ENCODE peak calls at places on chromosomes 4 and X, in six cellular contexts. T is HL-60, R is heart left ventricle, G is Panc1, B is SK-N-SH, P is Peyer's patch. X is an unnamed sample.
A peak's percentile ranks its signal among the peaks of the same experiment; 100 is the strongest.

GRCh38 chrX:67721321-67721720 is 177.5 kb downstream of the AR start:
- DNase-seq in R (no peak), G (no peak), P (no peak), T (no peak), B (no peak), X (no peak)

GRCh38 chr4:111778543-111778942 is 366.7 kb upstream of the FAM241A start:
- DNase-seq in B (no peak), P (no peak), R (no peak), T (no peak), G (no peak), X (no peak)

GRCh38 chr4:138959421-138959820 is 56.2 kb upstream of the NOCT start:
- DNase-seq in G (no peak), P (no peak), R (no peak), B (no peak), T (peak; percentile 57), X (no peak)

GRCh38 chr4:126269106-126269505 is 954.4 kb downstream of the FAT4 start:
- DNase-seq in B (no peak), T (no peak), P (no peak), R (peak; percentile 34), G (no peak), X (no peak)

GRCh38 chr4:545612-546011 is 30.5 kb downstream of the TMEM271 start:
- DNase-seq in R (no peak), G (no peak), P (peak; percentile 6), T (no peak), B (no peak), X (no peak)

GRCh38 chr4:122639181-122639580 is 18.3 kb upstream of the IL21 start:
- DNase-seq in G (no peak), R (no peak), P (no peak), T (no peak), B (no peak), X (no peak)

GRCh38 chr4:85187106-85187505 is 220.6 kb upstream of the WDFY3 start:
- DNase-seq in R (no peak), P (no peak), T (no peak), B (no peak), G (no peak), X (no peak)

GRCh38 chrX:41909068-41909467 is 14.3 kb downstream of the CASK start:
- DNase-seq in P (no peak), T (no peak), B (no peak), R (no peak), G (no peak), X (no peak)

GRCh38 chr4:80225628-80226027 is 28.3 kb downstream of the PRDM8 start:
- DNase-seq in R (no peak), P (no peak), T (no peak), G (no peak), B (no peak), X (no peak)

GRCh38 chrX:13092455-13092941 is 48.1 kb upstream of the FAM9C start:
- DNase-seq in G (no peak), B (no peak), R (peak; percentile 28), T (peak; percentile 89), P (no peak), X (no peak)

GRCh38 chr4:139299536-139299935 is 1.8 kb upstream of the NAA15 start:
- DNase-seq in G (no peak), R (no peak), B (no peak), T (no peak), P (no peak), X (no peak)

GRCh38 chr4:138507527-138507926 is 265.4 kb upstream of the SLC7A11 start:
- DNase-seq in R (no peak), G (no peak), P (no peak), T (no peak), B (no peak), X (no peak)

GRCh38 chrX:131725001-131725654 is 181.3 kb downstream of the OR13H1 start:
- DNase-seq in P (no peak), G (no peak), R (no peak), T (no peak), B (no peak), X (no peak)

GRCh38 chr4:72375050-72375736 is 193.8 kb downstream of the ADAMTS3 start:
- DNase-seq in T (no peak), B (no peak), G (no peak), R (no peak), P (no peak), X (no peak)

GRCh38 chrX:119887721-119888425 is 7.8 kb upstream of the AKAP14 start:
- DNase-seq in B (peak; percentile 86), T (peak; percentile 17), P (peak; percentile 81), G (no peak), R (peak; percentile 43), X (no peak)
- TF ChIP-seq CTCF in B (peak; percentile 61), T (no peak), P (peak; percentile 50), G (peak; percentile 93), R (peak; percentile 53), X (peak; percentile 43)

GRCh38 chr4:102715057-102715456 is 45.7 kb downstream of the MANBA start:
- DNase-seq in R (no peak), G (no peak), B (no peak), P (no peak), T (no peak), X (no peak)
- TF ChIP-seq CTCF in R (peak; percentile 27), G (peak; percentile 13), B (peak; percentile 22), P (no peak), T (no peak), X (no peak)

GRCh38 chr4:159191989-159192388 is 89.1 kb downstream of the RAPGEF2 start:
- DNase-seq in G (no peak), B (no peak), T (no peak), P (no peak), R (no peak), X (no peak)
- TF ChIP-seq CTCF in G (peak; percentile 50), B (peak; percentile 74), T (no peak), P (peak; percentile 6), R (peak; percentile 32), X (no peak)

GRCh38 chrX:95762716-95763115 is 921.9 kb upstream of the DIAPH2 start:
- DNase-seq in B (no peak), G (no peak), R (no peak), P (no peak), T (no peak), X (no peak)
- TF ChIP-seq CTCF in B (peak; percentile 31), G (peak; percentile 22), R (no peak), P (no peak), T (no peak), X (no peak)

DNA sequence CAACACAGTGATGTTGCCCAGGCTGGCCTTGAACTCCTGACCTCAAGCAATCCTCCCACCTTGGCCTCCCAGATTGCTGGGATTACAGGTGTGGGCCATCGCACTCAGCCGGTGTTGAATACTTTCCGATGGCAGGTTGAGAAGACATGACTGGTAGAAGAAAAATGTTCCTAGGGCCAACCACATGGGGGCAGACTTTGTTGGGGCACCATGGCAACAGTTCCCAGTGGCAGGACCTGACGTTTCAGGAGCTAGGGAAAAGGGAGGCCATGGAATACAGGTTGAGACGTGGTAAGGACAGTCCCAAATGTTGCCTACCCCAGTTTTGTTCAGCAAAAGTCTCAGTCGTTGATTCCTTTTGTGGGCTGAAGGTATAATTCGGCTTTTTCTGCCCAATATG is 134.6 kb downstream of the ASMT start:
- DNase-seq in P (no peak), G (no peak), B (no peak), T (no peak), R (no peak), X (no peak)
- TF ChIP-seq CTCF in P (no peak), G (peak; percentile 23), B (peak; percentile 37), T (no peak), R (no peak), X (no peak)

GRCh38 chrX:96685205-96686099 is 810 bp downstream of the DIAPH2 start:
- DNase-seq in R (peak; percentile 24), G (no peak), B (peak; percentile 39), P (peak; percentile 62), T (no peak), X (peak; percentile 55)
- TF ChIP-seq CTCF in R (no peak), G (no peak), B (no peak), P (no peak), T (no peak), X (no peak)

X was measured in mesothelial cell of epicardium.